ENCODE peak calls at places on chromosomes 1 and 21, in nine cellular contexts. O, D, E, C, Z, W, N, L and M are unnamed samples.

GRCh38 chr1:192797845-192798244 is 11.0 kb upstream of the RGS2 start:
- DNase-seq in L (no peak), N (no peak), W (no peak), O (no peak), D (no peak), C (no peak), E (no peak), Z (no peak), M (no peak)

GRCh38 chr1:184753608-184754478 is 815 bp downstream of the EDEM3 start:
- DNase-seq in L (peak; percentile 29), C (peak; percentile 79), N (peak; percentile 43), O (peak; percentile 57), W (no peak), Z (peak; percentile 54), E (peak; percentile 45), D (peak; percentile 21), M (no peak)

GRCh38 chr1:18932387-18932786 is 24.1 kb downstream of the IFFO2 start:
- DNase-seq in E (no peak), C (no peak), N (peak; percentile 48), Z (no peak), L (peak; percentile 52), D (no peak), W (peak; percentile 64), O (no peak), M (no peak)

GRCh38 chr1:19529570-19530145 is 44.3 kb upstream of the CAPZB start:
- DNase-seq in L (peak; percentile 23), C (no peak), Z (no peak), E (no peak), O (no peak), D (no peak), N (no peak), W (no peak), M (no peak)

GRCh38 chr1:169201084-169201619 is 94.7 kb downstream of the ATP1B1 start:
- DNase-seq in O (no peak), L (peak; percentile 69), W (no peak), C (no peak), E (no peak), Z (no peak), N (no peak), D (no peak), M (no peak)

GRCh38 chr1:31374511-31375196 is 1.8 kb upstream of the FABP3 start:
- DNase-seq in C (no peak), D (no peak), Z (no peak), E (peak; percentile 61), O (peak; percentile 82), W (peak; percentile 44), N (no peak), L (peak; percentile 67), M (no peak)

GRCh38 chr1:58929667-58930325 is 145.9 kb upstream of the JUN start:
- DNase-seq in C (no peak), Z (peak; percentile 91), O (no peak), W (no peak), N (peak; percentile 87), E (peak; percentile 66), D (peak; percentile 86), L (no peak), M (peak; percentile 51)

GRCh38 chr1:89465201-89465600 is 59.4 kb upstream of the LRRC8B start:
- DNase-seq in O (no peak), E (no peak), C (no peak), W (no peak), N (no peak), L (no peak), D (no peak), Z (no peak), M (no peak)

GRCh38 chr1:117284408-117285215 is 73.9 kb upstream of the VTCN1 start:
- DNase-seq in C (peak; percentile 75), W (no peak), E (no peak), Z (peak; percentile 19), L (peak; percentile 79), O (peak; percentile 21), D (peak; percentile 71), N (peak; percentile 39), M (peak; percentile 50)

GRCh38 chr1:156124557-156125483 is 10.3 kb downstream of the LMNA start:
- DNase-seq in N (peak; percentile 74), O (peak; percentile 60), W (no peak), L (no peak), E (no peak), Z (peak; percentile 89), C (no peak), D (peak; percentile 85), M (no peak)

GRCh38 chr1:153428790-153429189 is 12.5 kb downstream of the S100A7A start:
- DNase-seq in L (no peak), O (no peak), Z (no peak), D (no peak), E (no peak), N (no peak), W (peak; percentile 15), C (no peak), M (no peak)

GRCh38 chr21:38839683-38840286 is 34.1 kb downstream of the ETS2 start:
- DNase-seq in L (peak; percentile 94), E (no peak), D (peak; percentile 53), W (no peak), N (peak; percentile 61), O (no peak), C (no peak), Z (peak; percentile 12), M (no peak)

GRCh38 chr1:28329395-28330153 is 734 bp downstream of the MED18 start:
- DNase-seq in D (peak; percentile 30), W (no peak), C (peak; percentile 60), O (peak; percentile 49), E (peak; percentile 32), L (peak; percentile 21), Z (peak; percentile 36), N (no peak), M (peak; percentile 16)

GRCh38 chr1:18922319-18922726 is 20.0 kb upstream of the ALDH4A1 start:
- DNase-seq in Z (peak; percentile 50), W (peak; percentile 69), N (peak; percentile 21), C (peak; percentile 58), E (peak; percentile 69), L (peak; percentile 85), D (peak; percentile 57), O (peak; percentile 90), M (peak; percentile 19)

GRCh38 chr1:79259390-79260336 is 253.1 kb upstream of the ADGRL4 start:
- DNase-seq in C (peak; percentile 27), D (peak; percentile 12), O (no peak), Z (no peak), L (peak; percentile 59), E (no peak), W (no peak), N (no peak), M (no peak)

GRCh38 chr1:15757575-15758401 is 807 bp upstream of the FBLIM1 start:
- DNase-seq in O (no peak), D (no peak), N (peak; percentile 33), Z (peak; percentile 69), E (no peak), C (peak; percentile 73), L (peak; percentile 12), W (no peak), M (no peak)

GRCh38 chr1:245797592-245798366 is 643.0 kb downstream of the KIF26B start:
- DNase-seq in L (no peak), E (no peak), D (peak; percentile 35), C (peak; percentile 63), Z (no peak), W (no peak), O (peak; percentile 47), N (no peak), M (no peak)
- TF ChIP-seq CTCF in L (peak; percentile 38), E (no peak), D (peak; percentile 21), C (peak; percentile 58), Z (no peak), W (no peak), O (peak; percentile 36), N (peak; percentile 54), M (no peak)

GRCh38 chr1:180778782-180779398 is 133.8 kb upstream of the KIAA1614 start:
- DNase-seq in C (peak; percentile 7), W (no peak), O (no peak), D (peak; percentile 28), N (no peak), E (no peak), Z (peak; percentile 18), L (no peak), M (peak; percentile 43)
- H3K4me3 ChIP-seq in C (no peak overlapping the region), W (no peak overlapping the region), O (no peak overlapping the region), D (no peak overlapping the region), N (no peak overlapping the region), E (no peak overlapping the region), Z (no peak overlapping the region), L (no peak overlapping the region), M (no peak overlapping the region)

GRCh38 chr1:246583056-246583440 is 16.8 kb downstream of the CNST start:
- DNase-seq in D (no peak), C (no peak), Z (no peak), W (no peak), E (no peak), O (no peak), L (no peak), N (no peak), M (no peak)

GRCh38 chr1:246583448-246584185 is 17.4 kb downstream of the CNST start:
- DNase-seq in N (no peak), C (no peak), W (peak; percentile 73), D (peak; percentile 31), L (no peak), O (peak; percentile 86), E (peak; percentile 44), Z (peak; percentile 79), M (no peak)

GRCh38 chr1:246580497-246581047 is 14.3 kb downstream of the CNST start:
- DNase-seq in N (no peak), E (no peak), D (no peak), Z (no peak), C (no peak), W (no peak), L (no peak), O (no peak), M (no peak)

GRCh38 chr1:246579818-246580217 is 13.6 kb downstream of the CNST start:
- DNase-seq in C (no peak), L (no peak), N (no peak), D (no peak), O (no peak), W (no peak), E (no peak), Z (no peak), M (no peak)

DNA sequence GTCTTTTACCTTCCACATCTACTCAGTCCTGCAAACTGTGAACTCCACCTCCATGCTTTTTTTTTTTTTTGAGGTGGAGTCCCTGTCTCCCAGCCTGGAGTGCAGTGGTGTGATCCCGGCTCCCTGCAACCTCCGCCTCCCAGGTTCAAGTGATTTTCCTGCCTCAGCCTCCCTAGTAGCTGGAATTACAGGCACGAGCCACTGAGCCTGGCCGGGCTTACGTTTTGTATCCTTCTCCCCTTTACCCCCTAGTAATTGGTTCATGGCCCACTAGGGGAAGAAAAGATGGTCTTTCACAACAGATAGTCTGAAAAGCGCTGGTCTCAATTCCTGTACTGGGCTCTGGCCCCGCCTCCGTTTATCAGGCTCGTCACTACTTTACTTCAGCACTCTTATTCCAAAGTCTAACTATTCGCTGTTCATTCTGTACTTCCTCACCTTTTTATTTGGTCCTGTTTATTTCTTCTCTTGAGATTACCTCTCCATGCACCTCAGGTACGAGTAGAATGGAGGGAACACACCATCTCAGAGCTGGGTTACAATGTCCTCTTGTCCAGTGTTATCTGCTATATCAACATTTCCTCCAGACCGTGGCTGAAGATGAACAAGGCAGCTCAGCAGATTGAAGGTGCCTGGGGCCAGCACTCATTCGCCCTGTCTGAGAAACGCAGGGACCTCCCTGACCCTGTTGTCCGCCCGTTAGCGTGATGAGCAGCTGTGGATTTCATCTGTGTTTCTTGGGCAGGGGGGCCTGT is 16.2 kb downstream of the CNST start:
- DNase-seq in Z (peak; percentile 73), D (no peak), E (no peak), C (no peak), O (no peak), W (no peak), L (no peak), N (no peak), M (no peak)
- H3K4me1 ChIP-seq in Z (peaks cover 11% of the 10 kb centered on the region), D (peaks cover 21% of the 10 kb centered on the region), E (peaks cover 75% of the 10 kb centered on the region), C (no peaks in the 10 kb centered on the region), O (peaks cover 88% of the 10 kb centered on the region), W (peaks cover 8% of the 10 kb centered on the region), L (peaks cover 18% of the 10 kb centered on the region), N (no peaks in the 10 kb centered on the region), M (peaks cover 19% of the 10 kb centered on the region)

GRCh38 chr1:198756470-198756869 is 117.6 kb downstream of the PTPRC start:
- DNase-seq in Z (no peak), W (no peak), O (no peak), C (no peak), N (no peak), D (peak; percentile 20), L (peak; percentile 36), E (no peak), M (no peak)
- TF ChIP-seq CTCF in Z (peak; percentile 32), W (no peak), O (peak; percentile 48), C (peak; percentile 8), N (peak; percentile 62), D (peak; percentile 51), L (peak; percentile 49), E (no peak), M (no peak)